ENCODE peak calls at places on chromosomes 2 and 18, in five cellular contexts. J is breast epithelium, H is adrenal gland, C is Peyer's patch, E is heart right ventricle. M is an unnamed sample. For H3K36me3, the result is how much of the 10 kb centered on the place peaks cover.

GRCh38 chr2:133822901-133823550 is 254.8 kb upstream of the NCKAP5 start:
- DNase-seq in J (no peak), H (no peak), C (no peak), E (no peak), M (no peak)

GRCh38 chr2:74502147-74502719 is 2.8 kb upstream of the LBX2 start:
- DNase-seq in J (no peak), H (no peak), C (no peak), E (no peak), M (no peak)

GRCh38 chr2:54599914-54600313 is 123.5 kb upstream of the EML6 start:
- DNase-seq in J (peak), H (peak), C (no peak), E (peak), M (peak)

GRCh38 chr2:10329880-10330699 is 27.4 kb downstream of the HPCAL1 start:
- DNase-seq in J (no peak), H (peak), C (peak), E (no peak), M (peak)

GRCh38 chr2:69948032-69948962 is 13.1 kb downstream of the ASPRV1 start:
- DNase-seq in J (no peak), H (no peak), C (no peak), E (no peak), M (no peak)

GRCh38 chr18:46336278-46337205 is 232.4 kb downstream of the HAUS1 start:
- DNase-seq in J (no peak), H (no peak), C (no peak), E (no peak), M (no peak)

GRCh38 chr2:8239402-8240127 is 442.3 kb upstream of the ID2 start:
- DNase-seq in J (no peak), H (no peak), C (no peak), E (no peak), M (no peak)

GRCh38 chr2:169363570-169364150 is 1.3 kb upstream of the LRP2 start:
- DNase-seq in J (peak), H (no peak), C (no peak), E (no peak), M (peak)

GRCh38 chr18:55158570-55158969 is 199.3 kb upstream of the CCDC68 start:
- DNase-seq in J (no peak), H (no peak), C (no peak), E (no peak), M (no peak)

GRCh38 chr2:62339413-62339812 is 143.5 kb downstream of the B3GNT2 start:
- DNase-seq in J (no peak), H (no peak), C (no peak), E (no peak), M (no peak)
- TF ChIP-seq CTCF in J (no peak), H (no peak), C (no peak), E (no peak), M (no peak)

DNA sequence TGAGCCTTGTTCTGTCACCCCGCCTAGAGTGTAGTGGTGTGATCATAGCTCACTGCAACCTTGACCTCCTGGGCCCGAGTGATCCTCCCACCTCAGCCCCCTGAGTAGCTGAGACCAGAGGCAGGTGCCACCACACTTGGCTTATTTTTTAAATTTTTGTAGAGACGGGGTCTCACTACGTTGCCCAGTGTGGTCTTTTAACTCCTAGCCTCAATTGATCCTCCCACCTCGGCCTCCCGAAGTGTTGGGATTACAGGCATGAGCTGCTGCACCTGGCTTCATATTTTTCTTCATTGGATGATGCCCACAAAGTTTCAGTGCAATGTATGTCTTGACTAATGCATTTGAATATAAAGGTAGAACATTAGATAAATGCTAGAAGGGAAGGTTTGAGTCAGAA is 120.8 kb downstream of the FMNL2 start:
- DNase-seq in J (no peak), H (no peak), C (no peak), E (no peak), M (no peak)
- H3K36me3 ChIP-seq in J (under half), H (under half), C (under half), E (under half), M (under half)

GRCh38 chr2:218861645-218862318 is 2.2 kb downstream of the WNT6 start:
- DNase-seq in J (peak), H (no peak), C (no peak), E (no peak), M (no peak)
- TF ChIP-seq CTCF in J (no peak), H (no peak), C (no peak), E (no peak), M (no peak)

GRCh38 chr2:117818921-117819320 is 4.4 kb downstream of the DDX18 start:
- DNase-seq in J (no peak), H (no peak), C (no peak), E (no peak), M (no peak)
- H3K36me3 ChIP-seq in J (under half), H (under half), C (under half), E (under half), M (under half)